ENCODE peak calls at places on chromosomes 12 and 14, in nine cellular contexts. S is kidney; Q is CD4-positive, alpha-beta memory T cell; R is uterus; F is A673; V is right cardiac atrium; T is colonic mucosa; J is astrocyte; G is PC-3. D is an unnamed sample.

GRCh38 chr12:6632026-6632978 is 3.5 kb downstream of the LPAR5 start:
- DNase-seq in J (no peak), F (peak), Q (peak), G (no peak), V (no peak), R (no peak), S (no peak), T (peak), D (no peak)

GRCh38 chr12:132856581-132856980 is 27.9 kb upstream of the GOLGA3 start:
- DNase-seq in S (no peak), F (no peak), V (no peak), R (no peak), G (no peak), J (no peak), T (no peak), Q (no peak), D (no peak)

GRCh38 chr14:67517083-67517482 is 16.0 kb upstream of the PLEKHH1 start:
- DNase-seq in G (no peak), T (no peak), F (no peak), V (peak), Q (no peak), R (no peak), S (no peak), J (peak), D (peak)

GRCh38 chr12:15978431-15978950 is 67.4 kb downstream of the DERA start:
- DNase-seq in J (peak), R (no peak), T (no peak), S (no peak), V (no peak), G (peak), Q (no peak), F (peak), D (no peak)

GRCh38 chr12:13367973-13368372 is 171.4 kb downstream of the EMP1 start:
- DNase-seq in J (no peak), G (no peak), R (no peak), S (no peak), V (peak), T (no peak), F (no peak), Q (no peak), D (no peak)

GRCh38 chr12:98868076-98868475 is 223.0 kb downstream of the APAF1 start:
- DNase-seq in F (no peak), Q (no peak), T (no peak), G (no peak), S (no peak), V (no peak), R (no peak), J (no peak), D (no peak)

GRCh38 chr12:47742253-47742825 is 16.3 kb downstream of the RAPGEF3 start:
- DNase-seq in F (no peak), J (no peak), T (peak), V (peak), G (peak), Q (peak), R (peak), S (peak), D (peak)

GRCh38 chr12:49334226-49334625 is 2.8 kb downstream of the C1QL4 start:
- DNase-seq in V (no peak), T (no peak), J (no peak), S (no peak), R (no peak), F (no peak), G (no peak), Q (no peak), D (no peak)

GRCh38 chr14:51676549-51676948 is 24.8 kb downstream of the FRMD6 start:
- DNase-seq in R (no peak), Q (no peak), V (no peak), T (no peak), S (no peak), G (no peak), J (no peak), F (no peak), D (no peak)

GRCh38 chr14:56491299-56492285 is 88.0 kb upstream of the TMEM260 start:
- DNase-seq in Q (peak), T (peak), S (no peak), J (peak), G (peak), V (no peak), F (peak), R (peak), D (no peak)

GRCh38 chr14:24978862-24979724 is 70.9 kb downstream of the STXBP6 start:
- DNase-seq in Q (no peak), F (no peak), R (no peak), J (peak), G (no peak), T (no peak), V (no peak), S (no peak), D (no peak)

GRCh38 chr14:98623806-98624430 is 648.1 kb downstream of the BCL11B start:
- DNase-seq in S (no peak), F (no peak), J (peak), V (no peak), R (no peak), Q (no peak), G (no peak), T (no peak), D (no peak)

GRCh38 chr14:103836976-103837725 is 10.2 kb downstream of the PPP1R13B start:
- DNase-seq in R (no peak), F (no peak), V (no peak), Q (no peak), T (no peak), S (no peak), J (no peak), G (no peak), D (no peak)

GRCh38 chr14:93060841-93061240 is 54.9 kb downstream of the ITPK1 start:
- DNase-seq in J (no peak), Q (no peak), V (no peak), G (no peak), T (no peak), F (no peak), S (no peak), R (no peak), D (no peak)

GRCh38 chr12:48910196-48910595 is 15.1 kb downstream of the FKBP11 start:
- DNase-seq in R (no peak), G (no peak), S (no peak), T (no peak), V (no peak), J (no peak), F (no peak), Q (no peak), D (no peak)

GRCh38 chr12:16246264-16246663 is 31.2 kb downstream of the SLC15A5 start:
- DNase-seq in V (no peak), S (no peak), Q (no peak), J (no peak), R (no peak), T (no peak), G (peak), F (no peak), D (no peak)

GRCh38 chr14:37090026-37090425 is 82.4 kb downstream of the SLC25A21 start:
- DNase-seq in G (no peak), Q (no peak), T (no peak), R (no peak), V (no peak), J (peak), S (no peak), F (peak), D (no peak)

GRCh38 chr14:49950275-49951250 is 57.7 kb downstream of the ARF6 start:
- DNase-seq in G (peak), S (peak), J (no peak), Q (no peak), R (no peak), F (peak), V (no peak), T (peak), D (no peak)

GRCh38 chr14:41604793-41605534 is 1.7 kb upstream of the LRFN5 start:
- DNase-seq in G (no peak), F (peak), Q (no peak), R (peak), J (peak), S (peak), V (peak), T (peak), D (peak)

GRCh38 chr12:116136340-116136739 is 141.2 kb downstream of the MED13L start:
- DNase-seq in T (no peak), S (no peak), G (peak), F (peak), R (no peak), V (no peak), Q (no peak), J (peak), D (no peak)

GRCh38 chr12:28583771-28584261 is 393.6 kb downstream of the CCDC91 start:
- DNase-seq in V (no peak), F (no peak), G (peak), T (no peak), R (no peak), J (peak), Q (no peak), S (no peak), D (no peak)

GRCh38 chr12:121996050-121996944 is 25.4 kb upstream of the BCL7A start:
- DNase-seq in G (no peak), T (no peak), F (no peak), S (no peak), V (no peak), J (no peak), Q (no peak), R (no peak), D (no peak)

GRCh38 chr12:132393245-132393795 is 63.9 kb upstream of the GALNT9 start:
- DNase-seq in G (peak), T (no peak), R (peak), J (no peak), V (peak), Q (no peak), S (peak), F (no peak), D (no peak)

GRCh38 chr12:52211716-52212585 is 20.1 kb upstream of the KRT80 start:
- DNase-seq in V (no peak), G (no peak), R (no peak), F (no peak), J (no peak), T (no peak), Q (no peak), S (peak), D (no peak)

GRCh38 chr12:127107744-127108143 is 1159.2 kb upstream of the TMEM132C start:
- DNase-seq in S (no peak), G (peak), R (no peak), V (no peak), F (no peak), T (no peak), Q (no peak), J (no peak), D (no peak)

GRCh38 chr12:50322196-50322595 is 38.9 kb upstream of the LIMA1 start:
- DNase-seq in J (no peak), F (no peak), Q (no peak), T (peak), G (peak), R (no peak), V (no peak), S (no peak), D (no peak)

GRCh38 chr12:105319691-105320209 is 10.7 kb upstream of the C12orf75 start:
- DNase-seq in G (no peak), S (no peak), Q (no peak), F (no peak), J (no peak), V (no peak), T (no peak), R (no peak), D (no peak)

GRCh38 chr14:72925171-72925759 is 999 bp upstream of the DCAF4 start:
- DNase-seq in F (no peak), V (no peak), R (no peak), J (no peak), T (peak), G (no peak), Q (no peak), S (no peak), D (no peak)

GRCh38 chr14:103519837-103520212 is 2.8 kb downstream of the CKB start:
- DNase-seq in T (no peak), J (no peak), S (peak), F (no peak), Q (no peak), V (peak), G (no peak), R (peak), D (no peak)

GRCh38 chr12:42588308-42588836 is 1.2 kb downstream of the PRICKLE1 start:
- DNase-seq in T (no peak), S (no peak), R (peak), F (no peak), V (no peak), G (peak), Q (no peak), J (no peak), D (peak)

GRCh38 chr14:32250681-32251080 is 47.6 kb upstream of the RNU6-8 start:
- DNase-seq in G (no peak), V (no peak), F (no peak), R (no peak), J (no peak), T (no peak), S (no peak), Q (no peak), D (no peak)

GRCh38 chr12:116302200-116303075 is 24.9 kb upstream of the MED13L start:
- DNase-seq in F (no peak), Q (no peak), G (no peak), J (no peak), R (peak), T (no peak), V (no peak), S (no peak), D (no peak)

GRCh38 chr14:73007835-73008234 is 19.1 kb downstream of the ZFYVE1 start:
- DNase-seq in V (no peak), G (no peak), J (no peak), R (no peak), Q (no peak), F (no peak), S (no peak), T (no peak), D (no peak)

GRCh38 chr12:70691018-70691672 is 53.9 kb upstream of the PTPRB start:
- DNase-seq in F (no peak), J (peak), T (no peak), G (no peak), Q (no peak), S (no peak), R (no peak), V (no peak), D (no peak)

GRCh38 chr12:116414891-116415290 is 137.4 kb upstream of the MED13L start:
- DNase-seq in V (no peak), T (no peak), S (no peak), F (no peak), R (no peak), Q (no peak), J (no peak), G (no peak), D (no peak)

GRCh38 chr12:8956073-8956472 is 6.6 kb upstream of the M6PR start:
- DNase-seq in R (no peak), Q (no peak), J (no peak), T (no peak), V (no peak), S (no peak), G (no peak), F (no peak), D (no peak)
- H3K27ac ChIP-seq in R (no peak), Q (no peak), J (no peak), T (no peak), V (no peak), S (no peak), G (no peak), F (no peak), D (no peak)

DNA sequence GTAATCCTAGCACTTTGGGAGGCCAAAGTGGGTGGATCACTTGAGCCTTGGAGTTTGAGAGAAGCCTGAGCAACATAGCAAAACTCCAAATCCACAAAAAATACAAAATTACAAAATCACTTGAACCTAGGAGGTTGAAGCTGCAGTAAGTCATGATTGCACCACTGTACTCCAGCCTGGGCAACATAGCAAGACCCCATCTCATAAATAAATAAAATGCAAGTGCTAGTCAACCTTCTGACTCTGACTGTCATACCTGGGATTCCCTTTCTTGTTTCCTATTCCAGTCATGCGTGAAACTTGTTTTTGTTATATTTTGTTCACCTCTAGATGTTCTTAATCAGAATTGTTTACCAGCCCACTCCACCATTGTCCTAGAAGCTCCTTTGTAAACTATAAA is 31.4 kb downstream of the ABCD4 start:
- DNase-seq in R (no peak), S (no peak), G (no peak), T (no peak), J (no peak), F (no peak), V (no peak), Q (no peak), D (no peak)
- H3K27ac ChIP-seq in R (no peak), S (no peak), G (no peak), T (no peak), J (no peak), F (no peak), V (no peak), Q (no peak), D (no peak)

GRCh38 chr12:2797721-2798418 is 3.1 kb downstream of the FKBP4 start:
- DNase-seq in T (no peak), G (no peak), S (no peak), J (no peak), Q (no peak), F (no peak), R (no peak), V (peak), D (peak)

GRCh38 chr12:2795291-2796186 is 769 bp downstream of the FKBP4 start:
- DNase-seq in J (peak), S (peak), T (peak), R (peak), Q (peak), V (peak), G (peak), F (peak), D (peak)

GRCh38 chr12:2794261-2794735 is 472 bp upstream of the FKBP4 start:
- DNase-seq in Q (peak), J (peak), F (peak), R (no peak), S (no peak), V (no peak), G (no peak), T (peak), D (no peak)

GRCh38 chr12:2794736-2795289 is at the start of gene FKBP4:
- DNase-seq in S (peak), F (peak), G (peak), T (peak), Q (peak), V (peak), J (peak), R (peak), D (peak)

GRCh38 chr12:2796187-2796663 is 1.5 kb downstream of the FKBP4 start:
- DNase-seq in F (no peak), Q (no peak), G (peak), J (no peak), T (peak), V (no peak), R (no peak), S (no peak), D (no peak)
- H3K27ac ChIP-seq in F (peak), Q (peak), G (no peak), J (no peak), T (peak), V (peak), R (peak), S (peak), D (peak)

GRCh38 chr12:2108975-2109671 is 56.3 kb downstream of the CACNA1C start:
- DNase-seq in V (no peak), R (no peak), F (no peak), J (no peak), Q (no peak), S (no peak), G (no peak), T (no peak), D (no peak)
- H3K27ac ChIP-seq in V (no peak), R (no peak), F (no peak), J (no peak), Q (no peak), S (no peak), G (no peak), T (no peak), D (peak)

DNA sequence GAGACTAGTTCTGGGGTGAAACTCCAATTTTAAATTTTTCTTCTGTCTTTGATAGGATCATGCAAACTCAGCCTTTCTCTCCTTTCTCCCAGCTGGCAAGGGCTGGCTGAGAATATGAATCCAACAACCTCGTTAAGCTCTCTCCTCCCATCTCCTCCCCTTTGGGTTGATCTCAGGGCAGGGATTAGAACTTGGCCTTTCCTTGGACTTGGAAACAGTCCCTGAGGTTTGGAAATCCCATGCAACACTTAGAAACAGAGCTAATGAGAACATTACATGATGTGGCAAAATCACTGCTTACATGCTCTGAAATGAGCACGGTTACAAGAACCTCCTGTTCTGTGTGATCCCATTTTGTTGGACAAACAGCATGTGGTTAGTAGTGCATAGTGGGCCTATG is 31.6 kb downstream of the ACACB start:
- DNase-seq in R (peak), Q (no peak), T (peak), G (no peak), J (no peak), V (no peak), F (no peak), S (no peak), D (peak)
- H3K27ac ChIP-seq in R (peak), Q (no peak), T (no peak), G (no peak), J (no peak), V (peak), F (no peak), S (no peak), D (peak)

DNA sequence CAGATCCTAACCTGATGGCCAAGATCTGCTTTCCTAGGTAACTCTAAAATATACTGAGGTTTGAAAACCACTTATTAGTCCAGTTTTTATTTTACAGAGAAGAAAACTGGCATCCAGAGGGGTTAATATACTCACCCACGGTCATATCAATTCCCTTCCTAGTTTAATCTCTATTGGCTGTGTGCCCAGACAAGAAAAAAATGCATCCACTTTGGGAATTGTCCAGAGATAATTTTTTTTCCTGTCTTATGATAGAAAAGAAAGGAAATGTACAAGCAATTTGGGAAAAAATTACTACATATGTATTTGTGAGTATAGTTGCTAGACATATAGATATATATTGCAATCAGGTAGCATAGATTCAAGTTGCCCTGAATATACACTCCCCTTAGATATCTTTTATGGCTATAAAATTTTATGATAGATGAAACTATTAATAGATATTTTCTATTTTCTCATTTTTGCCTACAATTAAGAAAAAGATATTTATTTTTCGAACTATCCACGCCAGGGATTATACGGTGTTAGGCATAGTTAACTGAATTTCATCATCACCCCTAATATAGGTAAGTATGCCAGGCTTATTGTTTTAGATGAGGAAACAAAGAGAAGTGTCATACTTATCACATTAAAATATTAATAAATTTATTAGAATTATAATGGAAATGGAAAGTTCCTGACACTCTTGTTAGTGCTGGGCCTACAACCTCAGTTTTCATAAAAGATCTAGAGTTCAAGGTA is 100.5 kb upstream of the SLC38A2 start:
- DNase-seq in S (no peak), R (no peak), F (peak), T (peak), V (no peak), Q (no peak), J (peak), G (peak), D (no peak)
- H3K27ac ChIP-seq in S (peak), R (peak), F (peak), T (peak), V (peak), Q (no peak), J (peak), G (peak), D (peak)

DNA sequence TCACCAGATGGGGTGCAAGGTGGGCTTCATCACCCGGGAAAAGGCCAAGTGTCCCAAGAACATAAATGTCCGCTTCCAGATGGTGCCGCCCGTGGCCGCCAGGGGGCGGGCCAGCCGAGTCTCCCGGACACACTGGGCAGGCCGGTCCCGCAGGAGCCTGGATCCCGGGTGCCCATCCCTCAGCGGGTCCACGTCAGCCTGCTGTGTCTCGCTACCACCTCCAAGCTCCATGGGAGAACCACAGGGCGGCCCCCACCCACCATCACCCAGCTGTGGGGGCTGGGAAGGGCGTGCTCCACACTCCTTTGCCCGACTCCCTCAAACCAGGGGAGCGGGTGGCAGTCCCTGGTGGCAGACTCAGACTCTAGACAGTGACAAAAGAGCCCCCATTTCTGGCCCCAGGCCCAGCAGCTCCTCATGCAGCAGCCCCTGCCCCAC is 22.0 kb upstream of the NUDT14 start:
- DNase-seq in T (peak), J (peak), R (peak), Q (peak), V (peak), G (peak), F (peak), S (peak), D (peak)
- H3K27ac ChIP-seq in T (no peak), J (no peak), R (no peak), Q (no peak), V (no peak), G (no peak), F (no peak), S (no peak), D (no peak)